ENCODE peak calls at places on chromosome 4, in seven cellular contexts. E is heart right ventricle; N is uterus; U is neural crest cell; F is GM10248; L is cardiac fibroblast; W is CD4-positive, alpha-beta T cell. Z is an unnamed sample.

GRCh38 chr4:86549163-86549788 is 44.8 kb upstream of the PTPN13 start:
- DNase-seq in L (peak; percentile 61), N (no peak), U (no peak), F (no peak), W (no peak), E (no peak), Z (no peak)

GRCh38 chr4:184099541-184099966 is 118.1 kb downstream of the ENPP6 start:
- DNase-seq in F (no peak), E (no peak), U (no peak), N (no peak), L (no peak), W (no peak), Z (peak; percentile 29)

GRCh38 chr4:108036252-108036651 is 46.6 kb downstream of the HADH start:
- DNase-seq in U (no peak), E (no peak), L (no peak), W (peak; percentile 61), F (peak; percentile 76), N (peak; percentile 24), Z (peak; percentile 64)

GRCh38 chr4:63728480-63729177 is 680.6 kb downstream of the TECRL start:
- DNase-seq in F (no peak), W (no peak), E (no peak), L (no peak), N (no peak), U (no peak), Z (no peak)

GRCh38 chr4:108492816-108493595 is 127.4 kb upstream of the RPL34 start:
- DNase-seq in L (peak; percentile 13), W (no peak), E (no peak), U (peak; percentile 25), F (no peak), N (no peak), Z (no peak)

GRCh38 chr4:172543249-172543648 is 625.4 kb upstream of the GALNT7 start:
- DNase-seq in N (no peak), U (no peak), W (no peak), F (no peak), L (no peak), E (no peak), Z (no peak)

GRCh38 chr4:187666634-187667033 is 328.9 kb upstream of the ZFP42 start:
- DNase-seq in U (no peak), N (no peak), F (no peak), E (no peak), W (no peak), L (peak; percentile 49), Z (no peak)

GRCh38 chr4:70722199-70722791 is 531 bp downstream of the RUFY3 start:
- DNase-seq in U (no peak), F (no peak), W (no peak), E (no peak), N (peak; percentile 25), L (peak; percentile 81), Z (no peak)

GRCh38 chr4:101921370-101921769 is 130.8 kb downstream of the BANK1 start:
- DNase-seq in L (no peak), U (no peak), F (no peak), N (no peak), E (no peak), W (no peak), Z (no peak)

GRCh38 chr4:41359069-41359769 is 102.5 kb downstream of the UCHL1 start:
- DNase-seq in E (no peak), F (no peak), L (no peak), W (no peak), U (no peak), N (no peak), Z (no peak)
- TF ChIP-seq CTCF in E (no peak), F (no peak), L (no peak), W (no peak), U (peak; percentile 44), N (no peak), Z (no peak)

GRCh38 chr4:26238782-26239647 is 81.8 kb upstream of the RBPJ start:
- DNase-seq in E (peak; percentile 16), N (no peak), F (no peak), U (peak; percentile 8), W (no peak), L (peak; percentile 74), Z (no peak)
- TF ChIP-seq CTCF in E (no peak), N (no peak), F (no peak), U (no peak), W (no peak), L (no peak), Z (no peak)

GRCh38 chr4:88791274-88791673 is 93.6 kb upstream of the NAP1L5 start:
- DNase-seq in E (no peak), U (no peak), L (peak; percentile 47), F (no peak), W (no peak), N (no peak), Z (no peak)
- TF ChIP-seq CTCF in E (no peak), U (no peak), L (peak; percentile 7), F (peak; percentile 21), W (no peak), N (no peak), Z (peak; percentile 32)

GRCh38 chr4:81375745-81376144 is 96.0 kb downstream of the RASGEF1B start:
- DNase-seq in W (no peak), F (no peak), N (no peak), L (no peak), E (no peak), U (no peak), Z (no peak)
- TF ChIP-seq CTCF in W (no peak), F (no peak), N (no peak), L (no peak), E (no peak), U (no peak), Z (no peak)

DNA sequence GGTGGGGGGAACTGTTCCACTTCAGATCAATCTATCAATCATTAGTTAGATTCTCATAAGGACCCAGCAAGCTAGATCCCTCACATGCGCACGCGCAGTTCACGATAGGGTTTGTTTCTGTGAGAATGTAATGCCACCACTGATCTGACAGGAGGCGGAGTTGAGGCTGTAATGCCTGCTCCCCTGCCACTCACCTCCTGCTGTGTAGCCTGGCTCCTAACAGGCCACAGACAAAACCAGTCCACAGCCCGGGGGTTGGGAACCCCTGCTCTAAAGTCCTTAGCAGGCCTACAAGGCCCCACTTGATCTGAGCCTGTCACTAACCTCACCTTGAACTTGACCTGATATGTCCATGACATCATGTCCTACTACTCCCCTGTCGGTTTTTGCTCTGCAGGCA is 30.3 kb downstream of the ARL9 start:
- DNase-seq in N (no peak), F (no peak), E (no peak), L (no peak), W (no peak), U (no peak), Z (no peak)
- TF ChIP-seq CTCF in N (no peak), F (no peak), E (no peak), L (no peak), W (no peak), U (no peak), Z (no peak)

GRCh38 chr4:128341634-128342033 is 54.0 kb upstream of the PGRMC2 start:
- DNase-seq in L (no peak), N (no peak), F (no peak), E (no peak), U (no peak), W (no peak), Z (no peak)
- TF ChIP-seq CTCF in L (no peak), N (no peak), F (no peak), E (no peak), U (no peak), W (no peak), Z (no peak)

GRCh38 chr4:158259955-158260575 is 49.8 kb downstream of the TMEM144 start:
- DNase-seq in W (no peak), N (no peak), U (no peak), F (no peak), L (peak; percentile 70), E (no peak), Z (no peak)
- TF ChIP-seq CTCF in W (no peak), N (peak; percentile 28), U (peak; percentile 75), F (peak; percentile 31), L (no peak), E (peak; percentile 5), Z (peak; percentile 42)

DNA sequence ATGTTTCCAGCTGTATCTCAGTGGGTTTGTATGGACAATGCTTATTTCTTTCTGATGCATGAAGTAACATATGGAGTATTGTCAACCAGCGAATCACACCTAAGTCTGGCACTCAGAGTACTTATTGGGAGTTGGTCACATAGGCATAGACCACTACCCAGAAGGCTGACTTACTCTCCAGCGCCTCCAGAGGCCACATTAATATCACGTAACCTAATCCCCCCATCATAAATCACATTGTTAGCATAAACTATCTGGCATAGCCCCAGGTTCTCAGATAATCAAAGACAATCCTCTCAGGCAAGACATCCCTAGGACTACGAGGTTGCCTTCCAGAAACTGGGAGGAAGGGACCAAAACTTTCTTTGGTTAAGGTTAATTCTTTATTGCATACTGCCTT is 560.5 kb upstream of the PABPC4L start:
- DNase-seq in U (no peak), F (no peak), W (no peak), L (no peak), N (no peak), E (no peak), Z (no peak)
- TF ChIP-seq CTCF in U (peak; percentile 35), F (peak; percentile 4), W (no peak), L (no peak), N (no peak), E (no peak), Z (peak; percentile 41)